ENCODE peak calls at places on chromosomes 13 and 19, in ten cellular contexts. G is transverse colon, N is NCI-H774, K is left ventricle myocardium inferior, L is prostate gland, B is HEK293T, E is SK-N-SH, S is mesenchymal stem cell, W is Caco-2, X is T-helper 17 cell. Y is an unnamed sample.

GRCh38 chr13:26061947-26062346 is 10.1 kb upstream of the SHISA2 start:
- DNase-seq in G (no peak), N (no peak), K (no peak), L (no peak), B (no peak), E (no peak), S (peak; percentile 92), W (no peak), X (no peak), Y (no peak)

GRCh38 chr19:50666346-50667176 is 17.3 kb downstream of the C19orf81 start:
- DNase-seq in G (no peak), N (no peak), K (no peak), L (no peak), B (no peak), E (peak; percentile 34), S (no peak), W (no peak), X (no peak), Y (no peak)

GRCh38 chr13:40102854-40103253 is 447.4 kb downstream of the COG6 start:
- DNase-seq in G (no peak), N (no peak), K (no peak), L (no peak), B (no peak), E (no peak), S (peak; percentile 17), W (no peak), X (peak; percentile 14), Y (no peak)

GRCh38 chr13:98059276-98059675 is 83.6 kb upstream of the FARP1 start:
- DNase-seq in G (no peak), N (no peak), K (no peak), L (no peak), B (no peak), E (no peak), S (no peak), W (no peak), X (no peak), Y (no peak)

GRCh38 chr13:32246468-32246867 is 68.7 kb downstream of the ZAR1L start:
- DNase-seq in G (peak; percentile 61), N (no peak), K (peak; percentile 40), L (peak; percentile 38), B (peak; percentile 78), E (peak; percentile 48), S (peak; percentile 78), W (peak; percentile 85), X (no peak), Y (peak; percentile 93)

GRCh38 chr19:28737021-28737525 is 475.9 kb downstream of the UQCRFS1 start:
- DNase-seq in G (no peak), N (peak; percentile 42), K (no peak), L (no peak), B (no peak), E (no peak), S (peak; percentile 50), W (no peak), X (no peak), Y (peak; percentile 65)

GRCh38 chr19:43570174-43570791 is 5.0 kb downstream of the XRCC1 start:
- DNase-seq in G (no peak), N (peak; percentile 86), K (no peak), L (no peak), B (no peak), E (no peak), S (no peak), W (no peak), X (no peak), Y (peak; percentile 54)

GRCh38 chr19:42333018-42333417 is 7.6 kb downstream of the MEGF8 start:
- DNase-seq in G (no peak), N (no peak), K (no peak), L (no peak), B (no peak), E (no peak), S (no peak), W (no peak), X (no peak), Y (no peak)

GRCh38 chr13:21986602-21987001 is 315.7 kb downstream of the FGF9 start:
- DNase-seq in G (peak; percentile 44), N (no peak), K (peak; percentile 75), L (no peak), B (no peak), E (no peak), S (peak; percentile 43), W (no peak), X (no peak), Y (no peak)

GRCh38 chr13:43657485-43657884 is 129.3 kb downstream of the ENOX1 start:
- DNase-seq in G (no peak), N (no peak), K (no peak), L (no peak), B (no peak), E (no peak), S (no peak), W (no peak), X (no peak), Y (no peak)